ENCODE peak calls at places on chromosomes 2 and 18, in nine cellular contexts. B, F, V, L, N, Q, M, Z and E are unnamed samples.

GRCh38 chr2:8472545-8473361 is 209.1 kb upstream of the ID2 start:
- DNase-seq in Z (no peak), M (no peak), L (no peak), N (no peak), F (no peak), V (no peak), B (no peak), Q (no peak), E (no peak)

GRCh38 chr18:48826271-48826670 is 124.5 kb downstream of the SMAD7 start:
- DNase-seq in M (no peak), B (no peak), F (no peak), V (no peak), L (no peak), N (no peak), Q (no peak), Z (peak; percentile 8), E (no peak)

GRCh38 chr2:44934024-44934423 is 7.5 kb upstream of the SIX3 start:
- DNase-seq in V (no peak), B (no peak), Q (no peak), M (no peak), N (no peak), L (peak; percentile 65), F (no peak), Z (no peak), E (no peak)

GRCh38 chr2:69572640-69573039 is 70.9 kb downstream of the AAK1 start:
- DNase-seq in L (no peak), Q (no peak), V (peak; percentile 16), M (no peak), N (no peak), F (peak; percentile 54), Z (no peak), B (peak; percentile 60), E (peak; percentile 70)

GRCh38 chr2:46013726-46014125 is 283.5 kb upstream of the EPAS1 start:
- DNase-seq in B (no peak), M (no peak), N (no peak), Q (no peak), Z (no peak), F (no peak), V (no peak), L (no peak), E (no peak)

GRCh38 chr2:151217343-151217742 is 44.3 kb downstream of the RBM43 start:
- DNase-seq in F (no peak), N (no peak), B (no peak), L (no peak), M (no peak), V (no peak), Z (no peak), Q (no peak), E (no peak)

GRCh38 chr2:56055405-56055804 is 128.4 kb upstream of the CCDC85A start:
- DNase-seq in M (no peak), L (no peak), N (no peak), V (no peak), Z (no peak), B (no peak), Q (no peak), F (no peak), E (no peak)

GRCh38 chr2:229598227-229598626 is 116.1 kb downstream of the DNER start:
- DNase-seq in Q (no peak), F (no peak), B (no peak), V (no peak), L (no peak), M (no peak), N (no peak), Z (no peak), E (no peak)

GRCh38 chr2:38443021-38443541 is 66.0 kb upstream of the ATL2 start:
- DNase-seq in F (peak; percentile 14), Q (no peak), B (no peak), Z (no peak), N (no peak), L (peak; percentile 34), M (peak; percentile 19), V (no peak), E (peak; percentile 38)

GRCh38 chr2:38439807-38440300 is 62.8 kb upstream of the ATL2 start:
- DNase-seq in B (no peak), Q (no peak), V (no peak), N (no peak), F (no peak), Z (no peak), M (no peak), L (no peak), E (no peak)

GRCh38 chr2:38440655-38441054 is 63.6 kb upstream of the ATL2 start:
- DNase-seq in L (no peak), V (no peak), F (no peak), B (no peak), Q (no peak), M (no peak), N (no peak), Z (no peak), E (no peak)

GRCh38 chr2:38439226-38439612 is 62.1 kb upstream of the ATL2 start:
- DNase-seq in Z (no peak), L (no peak), F (no peak), V (no peak), B (no peak), Q (no peak), N (no peak), M (no peak), E (no peak)

DNA sequence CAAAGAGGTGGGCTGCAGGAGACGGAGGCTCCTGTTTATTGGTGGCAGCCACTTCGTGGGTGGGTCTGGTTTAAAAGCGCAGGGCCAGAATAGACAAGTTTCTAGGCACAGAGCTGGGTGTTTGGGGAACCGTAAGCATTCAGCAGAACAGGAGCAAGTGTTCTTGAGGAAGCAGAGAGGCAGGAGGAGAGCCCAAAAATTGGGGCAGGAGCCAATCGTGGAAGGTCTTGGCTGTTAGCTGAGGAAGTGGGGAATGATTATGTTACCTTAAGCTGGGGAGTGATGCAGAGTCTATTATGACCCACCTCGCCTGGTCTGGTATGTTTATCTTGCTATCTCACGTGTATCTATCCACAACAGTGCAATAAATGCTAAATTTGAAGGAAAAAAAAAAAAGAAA is 64.3 kb upstream of the ATL2 start:
- DNase-seq in Z (no peak), V (no peak), L (no peak), B (no peak), Q (no peak), N (no peak), M (no peak), F (no peak), E (no peak)
- H3K4me3 ChIP-seq in Z (no peak overlapping the region), V (no peak overlapping the region), L (no peak overlapping the region), B (no peak overlapping the region), Q (no peak overlapping the region), N (no peak overlapping the region), M (no peak overlapping the region), F (no peak overlapping the region), E (no peak overlapping the region)

GRCh38 chr18:79399275-79400081 is 3.7 kb downstream of the NFATC1 start:
- DNase-seq in M (no peak), Z (peak; percentile 40), N (no peak), V (peak; percentile 36), B (no peak), Q (no peak), L (no peak), F (no peak), E (peak; percentile 29)

GRCh38 chr18:79400091-79400590 is 4.4 kb downstream of the NFATC1 start:
- DNase-seq in B (no peak), Q (peak; percentile 69), M (no peak), N (no peak), L (peak; percentile 63), Z (peak; percentile 80), F (peak; percentile 70), V (no peak), E (peak; percentile 77)

GRCh38 chr18:79401494-79402208 is 5.9 kb downstream of the NFATC1 start:
- DNase-seq in B (no peak), V (no peak), L (no peak), Z (no peak), Q (no peak), N (no peak), F (no peak), M (no peak), E (no peak)

GRCh38 chr18:79402209-79402576 is 6.5 kb downstream of the NFATC1 start:
- DNase-seq in V (no peak), N (no peak), Z (no peak), B (no peak), Q (no peak), F (no peak), M (no peak), L (no peak), E (no peak)

DNA sequence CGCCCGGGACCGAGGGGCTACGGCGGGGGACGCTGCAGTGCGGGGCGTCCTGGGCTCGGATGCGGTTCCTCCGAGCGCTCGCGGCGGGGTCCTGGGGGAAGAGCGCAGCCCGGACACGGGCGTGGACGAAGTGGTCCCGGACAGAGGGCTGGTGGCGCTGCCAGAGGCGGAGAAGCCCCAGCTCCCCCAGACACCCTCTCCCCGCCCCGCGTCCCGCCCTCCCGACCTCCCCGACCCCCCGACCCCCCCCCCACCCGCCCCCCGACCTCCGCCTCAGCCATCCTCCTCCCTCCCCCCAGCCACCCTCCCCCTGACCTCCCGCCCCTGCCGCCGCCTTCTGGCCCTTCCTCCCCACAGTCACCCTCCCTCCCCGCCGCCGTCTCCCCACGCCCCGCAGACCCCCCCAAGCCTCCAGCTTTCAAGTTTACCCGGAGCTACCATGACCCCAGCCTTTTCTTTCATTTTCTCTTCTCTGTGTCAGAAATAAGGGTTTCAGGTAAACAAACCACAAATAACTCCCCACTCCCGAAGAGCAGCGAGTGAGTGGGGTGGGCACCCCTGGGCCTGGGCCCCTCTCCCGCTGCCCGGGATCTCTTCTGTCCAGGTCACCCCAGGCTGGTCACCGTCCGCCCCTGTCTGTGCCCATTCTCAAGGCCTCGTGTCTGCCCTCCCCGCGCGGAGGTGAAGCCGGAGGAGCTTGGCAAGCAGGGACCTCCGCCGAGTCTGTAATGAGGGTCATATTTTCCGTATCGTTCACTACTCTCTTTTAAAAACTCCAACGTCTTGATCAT is 5.1 kb downstream of the NFATC1 start:
- DNase-seq in Q (no peak), Z (peak; percentile 58), V (peak; percentile 33), N (no peak), F (peak; percentile 37), B (no peak), M (no peak), L (peak; percentile 42), E (peak; percentile 43)
- H3K4me3 ChIP-seq in Q (peak overlapping the region; percentile 36), Z (peak overlapping the region; percentile 58), V (peak overlapping the region; percentile 24), N (peak overlapping the region; percentile 45), F (peak overlapping the region; percentile 71), B (peak overlapping the region; percentile 35), M (peak overlapping the region; percentile 48), L (peak overlapping the region; percentile 88), E (peak overlapping the region; percentile 85)

GRCh38 chr2:169573974-169574299 is 272 bp upstream of the FASTKD1 start:
- DNase-seq in Q (no peak), B (no peak), F (no peak), N (no peak), M (no peak), V (no peak), Z (no peak), L (no peak), E (no peak)
- H3K4me3 ChIP-seq in Q (peak overlapping the region; percentile 57), B (peak overlapping the region; percentile 87), F (peak overlapping the region; percentile 96), N (peak overlapping the region; percentile 70), M (peak overlapping the region; percentile 89), V (peak overlapping the region; percentile 95), Z (peak overlapping the region; percentile 91), L (peak overlapping the region; percentile 70), E (peak overlapping the region; percentile 91)

GRCh38 chr2:37379881-37380296 is 35.5 kb downstream of the QPCT start:
- DNase-seq in V (peak; percentile 80), M (no peak), Z (no peak), F (no peak), L (no peak), Q (no peak), N (no peak), B (no peak), E (peak; percentile 45)

GRCh38 chr2:37378411-37378810 is 34.0 kb downstream of the QPCT start:
- DNase-seq in Q (no peak), L (no peak), F (peak; percentile 58), V (no peak), B (peak; percentile 60), M (peak; percentile 35), N (peak; percentile 59), Z (no peak), E (peak; percentile 81)

GRCh38 chr2:37376421-37377186 is 32.2 kb downstream of the QPCT start:
- DNase-seq in B (no peak), V (no peak), F (peak; percentile 86), L (no peak), Z (no peak), N (peak; percentile 90), M (peak; percentile 60), Q (peak; percentile 28), E (peak; percentile 97)

GRCh38 chr2:37375721-37376399 is 31.4 kb downstream of the QPCT start:
- DNase-seq in V (no peak), L (no peak), M (no peak), Z (no peak), F (no peak), N (no peak), Q (no peak), B (no peak), E (peak; percentile 38)

GRCh38 chr2:37377187-37377532 is 32.7 kb downstream of the QPCT start:
- DNase-seq in B (no peak), F (peak; percentile 52), Z (no peak), L (no peak), N (peak; percentile 38), Q (no peak), M (no peak), V (no peak), E (peak; percentile 83)
- H3K4me3 ChIP-seq in B (no peak overlapping the region), F (peak overlapping the region; percentile 63), Z (no peak overlapping the region), L (no peak overlapping the region), N (no peak overlapping the region), Q (no peak overlapping the region), M (peak overlapping the region; percentile 35), V (no peak overlapping the region), E (peak overlapping the region; percentile 58)